ENCODE peak calls at places on chromosomes 6 and 20, in four cellular contexts. J is astrocyte of the spinal cord, T is ovary, V is neural progenitor cell. K is an unnamed sample.

GRCh38 chr6:74574794-74575193 is 631.1 kb downstream of the COL12A1 start:
- DNase-seq in T (no peak), V (peak; percentile 46), J (peak; percentile 38), K (peak; percentile 8)

GRCh38 chr6:28884423-28885148 is 39.2 kb downstream of the TRIM27 start:
- DNase-seq in T (no peak), V (no peak), J (no peak), K (no peak)

GRCh38 chr6:56660374-56660730 is 17.7 kb upstream of the DST start:
- DNase-seq in T (no peak), V (no peak), J (no peak), K (no peak)

GRCh38 chr20:12847862-12848261 is 160.9 kb upstream of the SPTLC3 start:
- DNase-seq in V (peak; percentile 21), J (peak; percentile 15), T (no peak), K (peak; percentile 10)

GRCh38 chr6:125444234-125444949 is 142.6 kb upstream of the HDDC2 start:
- DNase-seq in V (no peak), J (peak; percentile 40), T (peak; percentile 29), K (peak; percentile 61)

GRCh38 chr20:57394087-57395082 is 3.2 kb downstream of the RBM38 start:
- DNase-seq in T (peak; percentile 41), V (no peak), J (no peak), K (no peak)

GRCh38 chr6:22940571-22941290 is 371.4 kb downstream of the HDGFL1 start:
- DNase-seq in V (no peak), T (no peak), J (no peak), K (no peak)

GRCh38 chr6:44030812-44031454 is 96.3 kb downstream of the MRPL14 start:
- DNase-seq in J (no peak), T (no peak), V (no peak), K (no peak)

GRCh38 chr6:135044639-135045038 is 10.0 kb downstream of the HBS1L start:
- DNase-seq in V (no peak), T (no peak), J (no peak), K (no peak)

GRCh38 chr20:31606928-31607639 is 2.0 kb downstream of the ID1 start:
- DNase-seq in V (peak; percentile 37), J (peak; percentile 85), T (no peak), K (peak; percentile 31)

GRCh38 chr20:33684533-33685327 is 1.5 kb downstream of the E2F1 start:
- DNase-seq in J (no peak), V (peak; percentile 84), T (peak; percentile 60), K (peak; percentile 48)

GRCh38 chr6:34909484-34909883 is 20.4 kb downstream of the ANKS1A start:
- DNase-seq in T (no peak), J (no peak), V (no peak), K (no peak)

GRCh38 chr20:62143976-62144825 is 632 bp downstream of the SS18L1 start:
- DNase-seq in V (peak; percentile 74), J (peak; percentile 57), T (peak; percentile 53), K (peak; percentile 54)

GRCh38 chr6:8143945-8144344 is 41.6 kb upstream of the EEF1E1 start:
- DNase-seq in T (no peak), J (no peak), V (no peak), K (no peak)

GRCh38 chr20:44056010-44056698 is 130.8 kb downstream of the JPH2 start:
- DNase-seq in V (peak; percentile 72), T (no peak), J (no peak), K (peak; percentile 46)

GRCh38 chr20:1809121-1809520 is 86.1 kb upstream of the SIRPA start:
- DNase-seq in J (peak; percentile 81), T (no peak), V (no peak), K (no peak)

GRCh38 chr20:56328861-56329260 is 29.9 kb upstream of the FAM210B start:
- DNase-seq in J (no peak), V (peak; percentile 51), T (no peak), K (peak; percentile 72)

GRCh38 chr6:8589941-8590676 is 154.8 kb upstream of the SLC35B3 start:
- DNase-seq in T (no peak), V (peak; percentile 41), J (no peak), K (peak; percentile 12)

GRCh38 chr6:46848684-46849360 is 55.6 kb downstream of the MEP1A start:
- DNase-seq in T (peak; percentile 81), J (peak; percentile 80), V (peak; percentile 94), K (peak; percentile 93)

GRCh38 chr6:88376759-88377387 is 210.7 kb upstream of the CNR1 start:
- DNase-seq in V (no peak), J (peak; percentile 97), T (no peak), K (no peak)

GRCh38 chr6:16007146-16007545 is 121.7 kb upstream of the MYLIP start:
- DNase-seq in T (no peak), J (no peak), V (no peak), K (no peak)

GRCh38 chr20:59074456-59074855 is 31.9 kb upstream of the PRELID3B start:
- DNase-seq in T (no peak), J (no peak), V (no peak), K (no peak)

GRCh38 chr6:14754636-14755513 is 491.0 kb upstream of the JARID2 start:
- DNase-seq in V (no peak), T (no peak), J (no peak), K (no peak)

GRCh38 chr6:16089232-16089843 is 39.5 kb upstream of the MYLIP start:
- DNase-seq in J (peak; percentile 13), V (no peak), T (no peak), K (no peak)

GRCh38 chr6:139882234-139882633 is 507.8 kb upstream of the CITED2 start:
- DNase-seq in V (no peak), T (no peak), J (peak; percentile 72), K (peak; percentile 14)

GRCh38 chr20:60862601-60863000 is 389.5 kb upstream of the CDH4 start:
- DNase-seq in V (no peak), J (no peak), T (no peak), K (no peak)

GRCh38 chr6:105601541-105602174 is 198.8 kb upstream of the PREP start:
- DNase-seq in V (no peak), T (no peak), J (peak; percentile 97), K (no peak)

DNA sequence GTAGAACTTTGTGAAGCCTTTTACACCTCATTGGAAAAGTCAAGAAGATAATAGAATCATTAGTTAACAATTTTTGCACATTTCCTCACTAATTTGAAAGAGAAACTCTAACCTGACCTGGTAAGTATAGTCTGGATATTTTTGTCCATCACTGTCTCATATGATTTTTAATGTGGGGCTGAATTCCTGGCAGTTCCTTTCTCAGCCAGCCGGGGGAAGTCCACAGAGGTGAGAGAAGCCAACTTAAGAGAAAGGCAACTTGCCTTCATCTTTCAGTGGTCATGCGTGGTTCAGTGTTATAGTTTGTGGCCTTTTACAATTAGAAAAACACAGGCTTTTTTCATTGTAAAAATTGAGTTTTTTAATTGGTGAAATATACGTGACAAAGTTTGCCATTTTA is 80.6 kb downstream of the CDYL start:
- DNase-seq in T (no peak), V (no peak), J (no peak), K (no peak)
- TF ChIP-seq CTCF in T (no peak), V (no peak), J (no peak), K (no peak)

DNA sequence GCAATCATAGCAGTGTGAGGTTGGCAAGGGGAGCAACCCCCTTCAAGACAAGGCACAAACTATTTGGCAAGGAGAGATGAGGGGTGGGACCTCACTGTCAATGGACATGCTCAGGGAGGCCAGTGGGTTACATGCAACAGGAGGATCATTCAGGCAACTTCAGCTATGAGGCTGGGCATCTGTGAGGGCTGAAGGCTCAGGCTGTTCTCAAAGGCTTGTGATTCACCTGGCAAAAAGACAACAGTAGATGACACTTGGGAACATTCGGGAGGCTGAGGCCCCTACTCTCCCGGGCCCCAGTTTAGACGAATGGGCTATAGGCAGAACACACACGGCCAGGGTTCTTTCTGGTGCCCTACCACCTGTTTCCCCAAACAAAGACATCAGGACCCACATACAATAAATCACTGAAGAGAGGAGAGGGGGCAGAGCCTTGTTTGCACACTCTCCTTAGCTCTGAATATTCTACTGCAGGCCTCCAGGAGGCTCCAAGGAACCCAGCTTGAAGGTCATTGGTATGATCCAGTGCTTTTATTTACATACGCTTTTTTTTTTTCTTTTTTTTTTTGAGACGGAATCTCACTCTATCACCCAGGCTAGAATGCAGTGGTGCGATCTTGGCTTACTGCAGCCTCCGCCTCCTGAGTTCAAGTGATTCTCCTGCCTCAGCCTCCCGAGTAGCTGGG is 7.9 kb downstream of the TUBB start:
- DNase-seq in T (no peak), V (no peak), J (no peak), K (no peak)
- TF ChIP-seq CTCF in T (no peak), V (no peak), J (peak; percentile 45), K (no peak)

DNA sequence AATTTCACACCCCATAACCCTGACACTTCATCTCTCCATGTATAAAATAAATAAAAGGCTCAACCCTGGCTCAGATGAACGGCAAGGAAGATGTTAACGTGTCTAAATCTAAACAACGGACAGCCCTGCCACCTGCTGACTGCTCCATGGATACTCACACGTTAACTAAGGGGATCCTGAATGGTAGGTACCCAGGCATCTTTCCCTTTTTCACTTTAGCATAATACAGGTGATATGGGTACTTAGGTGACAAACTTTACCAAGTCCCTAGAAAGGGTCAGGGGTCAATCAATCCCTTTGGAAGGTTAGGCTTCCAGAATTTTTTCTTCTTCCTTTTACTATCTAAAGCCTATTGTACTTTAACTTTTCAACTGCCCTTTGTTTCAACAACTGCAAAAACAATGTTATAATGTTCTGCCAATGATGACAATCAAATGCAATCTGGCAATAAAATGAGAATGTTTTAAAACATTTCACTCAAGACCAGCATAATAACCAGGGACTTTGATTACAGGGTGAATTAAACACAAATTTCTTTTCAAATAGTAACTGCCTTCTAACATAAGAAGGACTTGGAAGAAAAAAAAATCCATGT is 52.4 kb upstream of the IPCEF1 start:
- DNase-seq in T (no peak), V (no peak), J (peak; percentile 65), K (no peak)
- TF ChIP-seq CTCF in T (peak; percentile 17), V (peak; percentile 31), J (peak; percentile 57), K (no peak)

GRCh38 chr6:84052204-84052882 is 18.8 kb downstream of the MRAP2 start:
- DNase-seq in T (peak; percentile 61), J (peak; percentile 80), V (peak; percentile 86), K (peak; percentile 61)
- TF ChIP-seq CTCF in T (no peak), J (peak; percentile 13), V (peak; percentile 10), K (no peak)

DNA sequence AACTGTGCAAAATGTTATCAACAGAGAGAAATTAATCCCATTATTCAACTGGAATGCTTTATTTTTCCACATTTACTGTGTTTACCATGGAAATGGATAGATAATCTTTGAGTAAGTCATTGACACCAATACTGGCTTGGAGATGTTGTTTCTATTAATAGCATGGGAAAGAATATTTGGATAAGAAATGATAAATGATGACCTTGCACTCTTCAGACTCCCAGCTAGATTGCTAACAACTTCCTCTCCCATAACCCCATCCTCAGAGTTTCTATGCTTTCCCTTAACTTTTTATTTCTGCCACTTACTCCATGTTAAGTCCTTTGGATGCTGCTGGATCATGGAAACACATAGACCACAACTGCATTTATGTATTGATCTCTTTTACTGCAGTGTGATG is 182.5 kb downstream of the FNDC1 start:
- DNase-seq in V (no peak), T (no peak), J (no peak), K (no peak)
- TF ChIP-seq CTCF in V (no peak), T (no peak), J (no peak), K (no peak)

DNA sequence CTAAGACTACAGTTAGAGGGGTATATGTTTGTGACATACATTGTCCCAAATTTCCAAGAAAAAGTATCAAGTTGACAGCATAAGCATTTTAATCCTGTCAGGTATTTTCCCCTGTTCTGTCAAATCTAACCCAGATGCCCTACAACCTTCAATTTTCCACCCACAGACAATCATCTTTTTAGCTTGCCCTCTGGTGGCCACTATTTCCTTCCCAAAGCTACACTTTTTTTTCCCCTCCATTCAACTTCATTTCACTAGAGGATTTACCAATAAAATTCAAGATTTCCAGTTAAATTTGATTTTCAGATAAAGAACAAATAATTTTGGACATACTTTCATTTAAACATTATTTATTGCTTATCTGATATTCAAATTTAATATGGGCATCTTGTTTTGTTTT is 286.6 kb downstream of the TENT5A start:
- DNase-seq in T (no peak), J (peak; percentile 30), V (peak; percentile 47), K (no peak)
- TF ChIP-seq CTCF in T (no peak), J (peak; percentile 61), V (peak; percentile 77), K (peak; percentile 52)